ENCODE peak calls at places on chromosomes 16 and 17, in eight cellular contexts. K, V, P, G, Q, C, S and Y are unnamed samples.

GRCh38 chr16:81995651-81996050 is 15.6 kb downstream of the SDR42E1 start:
- DNase-seq in K (no peak), V (no peak), C (no peak), P (no peak), Q (no peak), G (no peak), S (no peak), Y (no peak)

GRCh38 chr17:2691069-2691871 is 20.3 kb downstream of the CLUH start:
- DNase-seq in K (no peak), P (no peak), V (no peak), S (no peak), C (no peak), Q (no peak), G (no peak), Y (peak; percentile 25)

GRCh38 chr17:40346061-40346767 is 18.3 kb downstream of the GJD3 start:
- DNase-seq in Q (no peak), K (no peak), V (peak; percentile 36), G (no peak), S (no peak), C (no peak), P (no peak), Y (no peak)

GRCh38 chr17:68684860-68685493 is 83.8 kb upstream of the FAM20A start:
- DNase-seq in Q (no peak), C (no peak), G (no peak), P (no peak), K (no peak), V (no peak), S (no peak), Y (no peak)

GRCh38 chr16:76943936-76944335 is 247.1 kb upstream of the MON1B start:
- DNase-seq in K (no peak), V (no peak), G (no peak), S (no peak), C (no peak), Q (no peak), P (no peak), Y (no peak)

GRCh38 chr17:30920282-30920681 is 1.5 kb upstream of the ADAP2 start:
- DNase-seq in P (no peak), G (no peak), C (no peak), Q (no peak), K (peak; percentile 29), V (peak; percentile 27), S (no peak), Y (no peak)

GRCh38 chr16:875182-876040 is 74.9 kb upstream of the GNG13 start:
- DNase-seq in G (no peak), Q (no peak), P (peak; percentile 7), S (no peak), V (no peak), K (peak; percentile 8), C (no peak), Y (no peak)

GRCh38 chr16:80969114-80969484 is 37.6 kb downstream of the CMC2 start:
- DNase-seq in K (no peak), V (no peak), C (no peak), S (no peak), G (no peak), Q (no peak), P (no peak), Y (no peak)

GRCh38 chr17:46771601-46772012 is 46.9 kb downstream of the WNT3 start:
- DNase-seq in C (peak; percentile 37), V (no peak), K (peak; percentile 40), Q (peak; percentile 64), G (peak; percentile 72), P (peak; percentile 45), S (no peak), Y (peak; percentile 68)

GRCh38 chr16:23833960-23834685 is 1.7 kb upstream of the PRKCB start:
- DNase-seq in K (no peak), P (no peak), G (no peak), Q (no peak), C (no peak), S (no peak), V (peak; percentile 2), Y (no peak)

GRCh38 chr16:72125635-72126428 is 32.2 kb downstream of the DHX38 start:
- DNase-seq in S (no peak), G (no peak), K (no peak), P (no peak), Q (no peak), C (peak; percentile 43), V (no peak), Y (peak; percentile 1)

GRCh38 chr17:73017653-73018052 is 74.8 kb downstream of the SLC39A11 start:
- DNase-seq in V (peak; percentile 38), P (no peak), S (no peak), C (no peak), G (no peak), K (no peak), Q (no peak), Y (no peak)

GRCh38 chr16:70018254-70018653 is 67.1 kb downstream of the CLEC18A start:
- DNase-seq in V (no peak), S (no peak), C (peak; percentile 23), K (no peak), Q (peak; percentile 36), G (peak; percentile 83), P (no peak), Y (peak; percentile 6)

GRCh38 chr16:31386157-31386984 is 6.8 kb upstream of the ITGAD start:
- DNase-seq in C (no peak), V (no peak), Q (no peak), K (no peak), S (no peak), P (no peak), G (no peak), Y (peak; percentile 57)

GRCh38 chr16:12147681-12148479 is 171.3 kb downstream of the SNX29 start:
- DNase-seq in P (no peak), V (no peak), G (no peak), K (no peak), C (no peak), S (no peak), Q (no peak), Y (no peak)

GRCh38 chr17:63193827-63194226 is 227.8 kb downstream of the TANC2 start:
- DNase-seq in P (no peak), V (no peak), C (no peak), K (no peak), S (no peak), G (no peak), Q (no peak), Y (no peak)

GRCh38 chr17:61303334-61304096 is 96.1 kb upstream of the TBX2 start:
- DNase-seq in P (no peak), Q (no peak), K (no peak), S (no peak), G (no peak), V (no peak), C (no peak), Y (no peak)

GRCh38 chr17:38498353-38498752 is 70.1 kb downstream of the ARHGAP23 start:
- DNase-seq in V (no peak), S (no peak), Q (no peak), P (no peak), C (no peak), K (no peak), G (no peak), Y (no peak)

DNA sequence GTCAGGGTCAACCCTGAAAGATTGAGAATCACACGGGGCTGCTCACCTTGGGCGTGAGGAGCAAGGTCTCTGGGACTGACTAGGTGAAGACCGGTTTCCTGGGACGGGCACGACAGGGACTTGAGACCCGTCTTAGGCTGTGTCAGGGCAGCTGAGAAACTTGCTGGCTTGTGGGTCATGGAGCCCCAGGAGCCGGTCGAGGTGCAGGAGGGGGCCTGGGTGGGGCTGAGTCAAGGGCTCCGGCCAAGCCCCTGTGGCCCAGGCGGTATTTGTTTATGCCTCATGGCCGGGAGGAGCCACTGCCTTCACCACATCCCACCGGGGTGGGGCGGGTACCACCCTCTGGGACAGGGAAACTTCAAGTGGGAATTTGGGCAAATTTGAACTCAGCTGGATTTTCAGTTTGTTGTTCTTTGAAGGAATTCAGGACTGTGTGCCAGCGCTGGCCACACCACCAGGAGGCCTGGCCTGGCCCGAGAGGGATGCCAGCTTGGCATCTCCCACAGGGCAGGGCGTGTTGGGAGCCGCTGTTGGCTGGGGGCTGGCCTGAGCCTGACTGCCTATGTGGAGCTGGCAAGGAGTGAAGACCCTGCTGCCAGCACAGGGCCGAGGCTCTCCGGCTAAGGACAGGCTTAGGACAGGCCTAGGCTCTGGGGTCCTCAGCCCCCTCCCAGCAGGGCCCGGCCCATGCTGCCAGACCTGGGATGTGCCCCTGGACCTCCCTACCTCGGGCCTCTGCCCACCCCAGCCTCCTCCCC is 116.1 kb downstream of the METRNL start:
- DNase-seq in S (no peak), K (peak; percentile 65), P (peak; percentile 4), Q (no peak), V (peak; percentile 76), C (no peak), G (peak; percentile 33), Y (no peak)
- TF ChIP-seq CTCF in S (no peak), K (peak; percentile 27), P (no peak), Q (no peak), V (peak; percentile 16), C (no peak), G (no peak), Y (no peak)

DNA sequence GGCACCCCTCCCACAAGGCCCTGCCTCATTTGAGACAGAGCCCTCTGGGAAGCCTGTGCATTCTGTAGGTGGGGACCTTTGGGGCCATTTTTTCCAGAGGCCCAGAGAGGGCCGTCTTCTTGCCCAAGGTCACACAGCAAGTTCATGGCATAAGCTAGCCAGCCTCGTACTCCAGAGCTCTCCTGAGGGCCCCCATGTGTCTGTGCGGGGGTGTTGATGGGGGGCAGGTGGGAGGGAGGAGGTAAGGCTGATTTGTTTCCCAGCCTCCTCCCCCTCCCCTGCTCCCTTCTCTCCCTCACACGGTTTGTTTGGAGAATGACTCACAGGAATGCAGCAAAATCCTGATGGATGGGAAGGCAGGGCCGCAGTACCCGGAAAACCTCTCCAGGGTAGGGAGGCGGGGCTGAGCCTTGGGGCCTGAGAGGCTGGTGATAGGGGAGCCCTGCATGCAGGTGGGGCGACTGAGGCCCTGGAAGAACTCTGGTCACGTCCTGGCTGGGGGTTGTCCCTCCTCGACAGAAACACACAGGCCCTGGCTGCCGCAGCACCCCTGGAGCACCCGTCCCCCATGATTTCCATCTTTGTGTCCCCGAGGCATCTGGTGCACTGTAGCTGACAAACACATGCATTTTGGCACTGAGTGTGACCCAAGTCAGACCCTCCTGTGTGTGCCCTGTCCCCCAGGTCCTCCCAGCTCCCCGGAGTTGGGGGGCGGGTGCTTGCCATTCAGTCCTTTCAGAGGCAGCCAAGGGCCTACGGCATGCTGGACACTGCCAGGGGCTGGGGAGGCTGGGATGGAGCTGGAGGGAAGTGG is 29.7 kb downstream of the RAI1 start:
- DNase-seq in Q (no peak), C (peak; percentile 84), K (no peak), S (no peak), V (peak; percentile 87), P (no peak), G (peak; percentile 97), Y (no peak)
- TF ChIP-seq CTCF in Q (no peak), C (no peak), K (no peak), S (no peak), V (no peak), P (no peak), G (no peak), Y (no peak)

GRCh38 chr16:4603624-4604170 is 11.0 kb downstream of the UBALD1 start:
- DNase-seq in G (no peak), Q (no peak), K (no peak), C (no peak), P (no peak), V (no peak), S (no peak), Y (no peak)
- TF ChIP-seq CTCF in G (no peak), Q (no peak), K (no peak), C (no peak), P (no peak), V (no peak), S (no peak), Y (no peak)

DNA sequence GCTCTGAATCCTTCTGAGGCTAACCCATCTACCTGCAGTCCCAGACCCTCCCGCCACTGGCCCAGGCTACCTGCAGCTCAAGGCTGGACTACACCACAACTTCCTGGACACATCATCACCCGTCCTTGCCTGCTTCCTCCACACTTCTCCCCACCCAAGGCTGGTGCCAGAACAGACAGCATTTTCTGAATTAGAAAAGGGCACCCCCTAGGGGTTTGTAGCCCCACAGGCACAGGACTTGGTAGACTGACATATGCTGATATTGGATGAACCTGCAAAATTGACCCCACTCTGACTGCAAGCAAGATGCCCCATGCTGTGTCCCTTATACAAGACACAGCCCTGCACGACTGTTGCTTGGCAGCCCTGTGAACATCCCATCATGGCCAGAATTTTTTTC is 271.5 kb upstream of the C16orf82 start:
- DNase-seq in Q (no peak), C (no peak), K (no peak), G (no peak), S (no peak), P (no peak), V (no peak), Y (no peak)
- TF ChIP-seq CTCF in Q (no peak), C (no peak), K (peak; percentile 37), G (no peak), S (no peak), P (no peak), V (no peak), Y (no peak)